ENCODE peak calls at places on chromosomes 6 and 20, in nine cellular contexts. H, G, E, M, K, S, Y, P and L are unnamed samples.

GRCh38 chr6:76719449-76719848 is 647.0 kb upstream of the IMPG1 start:
- DNase-seq in H (no peak), G (no peak), E (no peak), M (no peak), K (no peak), S (no peak), Y (no peak), P (no peak), L (no peak)

GRCh38 chr6:166936079-166936787 is 20.1 kb downstream of the RNASET2 start:
- DNase-seq in H (no peak), G (no peak), E (peak), M (no peak), K (no peak), S (no peak), Y (no peak), P (no peak), L (peak)

GRCh38 chr6:137234505-137234863 is 15.3 kb upstream of the IFNGR1 start:
- DNase-seq in H (no peak), G (no peak), E (no peak), M (no peak), K (no peak), S (no peak), Y (no peak), P (peak), L (no peak)

GRCh38 chr6:138517635-138518034 is 18.3 kb upstream of the NHSL1 start:
- DNase-seq in H (peak), G (peak), E (peak), M (peak), K (no peak), S (no peak), Y (peak), P (peak), L (no peak)

GRCh38 chr6:38337819-38338465 is 301.8 kb downstream of the BTBD9 start:
- DNase-seq in H (no peak), G (no peak), E (peak), M (peak), K (no peak), S (peak), Y (peak), P (no peak), L (no peak)

GRCh38 chr6:11224252-11224965 is 8.1 kb downstream of the NEDD9 start:
- DNase-seq in H (no peak), G (no peak), E (peak), M (peak), K (no peak), S (no peak), Y (peak), P (peak), L (no peak)

GRCh38 chr6:7479801-7480266 is 61.6 kb upstream of the DSP start:
- DNase-seq in H (no peak), G (peak), E (peak), M (peak), K (peak), S (no peak), Y (peak), P (no peak), L (no peak)

GRCh38 chr6:78781001-78781400 is 86.3 kb upstream of the IRAK1BP1 start:
- DNase-seq in H (no peak), G (no peak), E (no peak), M (no peak), K (peak), S (no peak), Y (no peak), P (no peak), L (no peak)

GRCh38 chr6:159979136-159979874 is 10.4 kb downstream of the IGF2R start:
- DNase-seq in H (no peak), G (peak), E (peak), M (peak), K (no peak), S (no peak), Y (peak), P (peak), L (no peak)

GRCh38 chr6:39269971-39270370 is 40.7 kb upstream of the KCNK5 start:
- DNase-seq in H (no peak), G (no peak), E (no peak), M (no peak), K (no peak), S (no peak), Y (no peak), P (no peak), L (no peak)

GRCh38 chr6:46690126-46690525 is 2.4 kb downstream of the TDRD6 start:
- DNase-seq in H (no peak), G (no peak), E (no peak), M (no peak), K (no peak), S (no peak), Y (no peak), P (no peak), L (no peak)

GRCh38 chr20:48329676-48330644 is 497.8 kb downstream of the PREX1 start:
- DNase-seq in H (no peak), G (no peak), E (peak), M (peak), K (no peak), S (no peak), Y (peak), P (peak), L (peak)

GRCh38 chr20:47487175-47487917 is 14.3 kb upstream of the NCOA3 start:
- DNase-seq in H (no peak), G (no peak), E (peak), M (no peak), K (no peak), S (no peak), Y (peak), P (peak), L (no peak)

GRCh38 chr20:45407783-45408645 is at the start of gene DBNDD2:
- DNase-seq in H (peak), G (no peak), E (no peak), M (no peak), K (no peak), S (no peak), Y (no peak), P (no peak), L (no peak)
- TF ChIP-seq CTCF in H (no peak), G (no peak), E (no peak), M (no peak), K (no peak), S (no peak), Y (no peak), P (no peak), L (no peak)

GRCh38 chr6:91079939-91080338 is 493.1 kb upstream of the MAP3K7 start:
- DNase-seq in H (no peak), G (no peak), E (no peak), M (no peak), K (no peak), S (no peak), Y (no peak), P (no peak), L (peak)
- TF ChIP-seq CTCF in H (no peak), G (no peak), E (no peak), M (no peak), K (no peak), S (no peak), Y (no peak), P (no peak), L (no peak)

DNA sequence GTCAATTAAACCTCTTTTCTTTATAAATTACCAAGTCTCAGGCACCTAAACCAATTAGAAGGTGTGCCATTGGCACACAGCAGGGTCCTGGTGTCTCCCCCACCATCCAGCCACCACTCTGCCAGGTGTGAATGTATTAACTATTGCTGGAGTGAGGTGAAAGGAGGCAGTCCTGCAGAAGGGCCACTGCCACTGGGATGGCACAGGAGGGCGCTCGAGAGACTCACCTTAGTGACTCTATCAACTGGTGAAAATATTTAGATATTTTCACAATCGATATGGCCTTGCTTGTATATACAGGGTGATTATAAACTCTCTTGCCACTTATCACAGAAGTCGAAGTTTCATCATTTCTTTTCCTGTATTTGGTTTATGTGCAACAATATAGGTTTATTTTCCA is 145.6 kb upstream of the ESR1 start:
- DNase-seq in H (no peak), G (no peak), E (no peak), M (no peak), K (no peak), S (no peak), Y (no peak), P (peak), L (peak)
- TF ChIP-seq CTCF in H (no peak), G (no peak), E (peak), M (no peak), K (no peak), S (peak), Y (peak), P (peak), L (peak)

GRCh38 chr20:31516651-31517050 is 2.4 kb downstream of the HM13 start:
- DNase-seq in H (no peak), G (no peak), E (no peak), M (no peak), K (no peak), S (no peak), Y (no peak), P (peak), L (no peak)

GRCh38 chr20:31515072-31515774 is 981 bp downstream of the HM13 start:
- DNase-seq in H (no peak), G (no peak), E (no peak), M (no peak), K (no peak), S (no peak), Y (no peak), P (no peak), L (no peak)

GRCh38 chr20:31516166-31516565 is 1.9 kb downstream of the HM13 start:
- DNase-seq in H (no peak), G (no peak), E (no peak), M (no peak), K (no peak), S (no peak), Y (no peak), P (no peak), L (no peak)

GRCh38 chr20:31515775-31516107 is 1.5 kb downstream of the HM13 start:
- DNase-seq in H (no peak), G (no peak), E (no peak), M (no peak), K (no peak), S (no peak), Y (no peak), P (peak), L (no peak)

GRCh38 chr20:31517373-31517772 is 3.1 kb downstream of the HM13 start:
- DNase-seq in H (peak), G (peak), E (peak), M (peak), K (no peak), S (no peak), Y (peak), P (no peak), L (peak)
- TF ChIP-seq CTCF in H (peak), G (no peak), E (peak), M (peak), K (no peak), S (peak), Y (peak), P (no peak), L (no peak)

GRCh38 chr6:41901882-41902519 is 6.8 kb upstream of the USP49 start:
- DNase-seq in H (peak), G (peak), E (peak), M (peak), K (no peak), S (no peak), Y (peak), P (peak), L (no peak)
- TF ChIP-seq CTCF in H (peak), G (peak), E (peak), M (peak), K (peak), S (peak), Y (peak), P (peak), L (peak)

GRCh38 chr6:6007311-6008113 is 787 bp upstream of the NRN1 start:
- DNase-seq in H (peak), G (no peak), E (no peak), M (peak), K (peak), S (no peak), Y (no peak), P (peak), L (peak)
- TF ChIP-seq CTCF in H (peak), G (no peak), E (no peak), M (peak), K (no peak), S (no peak), Y (no peak), P (peak), L (peak)